ENCODE peak calls at places on chromosome 16, in six cellular contexts. One of them, this sample, is unnamed.

GRCh38 chr16:361341-361871 is 8.9 kb upstream of the AXIN1 start:
- DNase-seq in C1 segment of cervical spinal cord: no peak
- DNase-seq in NB4: no peak
- DNase-seq in HFFc6: no peak
- DNase-seq in cardiac muscle cell: no peak
- DNase-seq in prostate gland: no peak
- DNase-seq in this sample: no peak

GRCh38 chr16:82152641-82153094 is 17.4 kb downstream of the MPHOSPH6 start:
- DNase-seq in C1 segment of cervical spinal cord: no peak
- DNase-seq in NB4: no peak
- DNase-seq in HFFc6: peak
- DNase-seq in cardiac muscle cell: no peak
- DNase-seq in prostate gland: peak
- DNase-seq in this sample: no peak

GRCh38 chr16:4314532-4315184 is 1.2 kb upstream of the GLIS2 start:
- DNase-seq in C1 segment of cervical spinal cord: no peak
- DNase-seq in NB4: peak
- DNase-seq in HFFc6: peak
- DNase-seq in cardiac muscle cell: peak
- DNase-seq in prostate gland: no peak
- DNase-seq in this sample: peak

GRCh38 chr16:11145173-11145820 is 110.7 kb downstream of the SOCS1 start:
- DNase-seq in C1 segment of cervical spinal cord: no peak
- DNase-seq in NB4: peak
- DNase-seq in HFFc6: no peak
- DNase-seq in cardiac muscle cell: no peak
- DNase-seq in prostate gland: no peak
- DNase-seq in this sample: no peak

GRCh38 chr16:1443403-1443973 is 868 bp downstream of the CCDC154 start:
- DNase-seq in C1 segment of cervical spinal cord: no peak
- DNase-seq in NB4: no peak
- DNase-seq in HFFc6: no peak
- DNase-seq in cardiac muscle cell: no peak
- DNase-seq in prostate gland: no peak
- DNase-seq in this sample: no peak

GRCh38 chr16:89001117-89002027 is 24.4 kb upstream of the CBFA2T3 start:
- DNase-seq in C1 segment of cervical spinal cord: no peak
- DNase-seq in NB4: no peak
- DNase-seq in HFFc6: no peak
- DNase-seq in cardiac muscle cell: peak
- DNase-seq in prostate gland: no peak
- DNase-seq in this sample: no peak

GRCh38 chr16:4989391-4990006 is 31.4 kb downstream of the SEC14L5 start:
- DNase-seq in C1 segment of cervical spinal cord: no peak
- DNase-seq in NB4: no peak
- DNase-seq in HFFc6: no peak
- DNase-seq in cardiac muscle cell: no peak
- DNase-seq in prostate gland: no peak
- DNase-seq in this sample: no peak

GRCh38 chr16:48558269-48558915 is 51.6 kb downstream of the N4BP1 start:
- DNase-seq in C1 segment of cervical spinal cord: no peak
- DNase-seq in NB4: peak
- DNase-seq in HFFc6: peak
- DNase-seq in cardiac muscle cell: no peak
- DNase-seq in prostate gland: no peak
- DNase-seq in this sample: no peak

GRCh38 chr16:27460663-27461482 is 58.9 kb downstream of the IL21R start:
- DNase-seq in C1 segment of cervical spinal cord: no peak
- DNase-seq in NB4: no peak
- DNase-seq in HFFc6: no peak
- DNase-seq in cardiac muscle cell: no peak
- DNase-seq in prostate gland: no peak
- DNase-seq in this sample: no peak